ENCODE peak calls at places on chromosomes 11 and 22, in four cellular contexts. Z is stomach, P is iPS DF 6.9, Q is A673. Y is an unnamed sample.

GRCh38 chr11:128210148-128210940 is 377.0 kb downstream of the ETS1 start:
- DNase-seq in Z (no peak), P (no peak), Q (peak; percentile 87), Y (peak; percentile 37)

GRCh38 chr11:59174664-59175033 is 2.7 kb downstream of the DTX4 start:
- DNase-seq in Z (peak; percentile 43), P (no peak), Q (no peak), Y (no peak)

GRCh38 chr11:112962854-112963367 is 1.7 kb downstream of the NCAM1 start:
- DNase-seq in Z (peak; percentile 72), P (no peak), Q (peak; percentile 65), Y (peak; percentile 79)

GRCh38 chr11:43790444-43790794 is 90.2 kb upstream of the ALKBH3 start:
- DNase-seq in Z (no peak), P (no peak), Q (no peak), Y (no peak)

GRCh38 chr11:70790671-70791300 is 392.5 kb downstream of the CTTN start:
- DNase-seq in Z (no peak), P (no peak), Q (no peak), Y (peak; percentile 86)

GRCh38 chr11:109075976-109076375 is 346.0 kb upstream of the C11orf87 start:
- DNase-seq in Z (no peak), P (no peak), Q (no peak), Y (no peak)

GRCh38 chr11:131666617-131667016 is 296.2 kb downstream of the NTM start:
- DNase-seq in Z (no peak), P (no peak), Q (no peak), Y (no peak)

GRCh38 chr11:47175746-47176327 is 842 bp downstream of the ARFGAP2 start:
- DNase-seq in Z (no peak), P (no peak), Q (no peak), Y (no peak)

GRCh38 chr11:99814021-99814420 is 793.3 kb downstream of the CNTN5 start:
- DNase-seq in Z (no peak), P (no peak), Q (no peak), Y (no peak)

GRCh38 chr11:86916330-86916729 is 38.9 kb downstream of the FZD4 start:
- DNase-seq in Z (no peak), P (no peak), Q (peak; percentile 95), Y (no peak)

GRCh38 chr22:27170491-27170890 is 513.1 kb downstream of the MIAT start:
- DNase-seq in Z (no peak), P (no peak), Q (no peak), Y (no peak)

GRCh38 chr11:11992813-11993212 is 15.6 kb downstream of the DKK3 start:
- DNase-seq in Z (no peak), P (no peak), Q (no peak), Y (no peak)

GRCh38 chr11:20647976-20648565 is 21.3 kb upstream of the NELL1 start:
- DNase-seq in Z (peak; percentile 36), P (no peak), Q (peak; percentile 55), Y (peak; percentile 69)

GRCh38 chr11:75328426-75329277 is 22.8 kb downstream of the ARRB1 start:
- DNase-seq in Z (peak; percentile 79), P (peak; percentile 55), Q (peak; percentile 85), Y (peak; percentile 85)

GRCh38 chr22:40263191-40263590 is 83.1 kb upstream of the ADSL start:
- DNase-seq in Z (peak; percentile 46), P (no peak), Q (peak; percentile 34), Y (no peak)

GRCh38 chr11:72719144-72719543 is 33.1 kb downstream of the ARAP1 start:
- DNase-seq in Z (no peak), P (no peak), Q (no peak), Y (no peak)

GRCh38 chr11:109864834-109865557 is 228.2 kb upstream of the ZC3H12C start:
- DNase-seq in Z (no peak), P (no peak), Q (peak; percentile 81), Y (no peak)

GRCh38 chr11:17171342-17171741 is 36.4 kb downstream of the PIK3C2A start:
- DNase-seq in Z (no peak), P (no peak), Q (peak; percentile 15), Y (no peak)

GRCh38 chr22:40637181-40638150 is 947 bp upstream of the MRTFA start:
- DNase-seq in Z (peak; percentile 63), P (no peak), Q (no peak), Y (no peak)

GRCh38 chr11:78359921-78360320 is 57.7 kb downstream of the GAB2 start:
- DNase-seq in Z (no peak), P (no peak), Q (no peak), Y (no peak)

GRCh38 chr22:37625737-37626136 is 13.7 kb upstream of the SH3BP1 start:
- DNase-seq in Z (no peak), P (no peak), Q (no peak), Y (no peak)

GRCh38 chr22:37627091-37627490 is 12.4 kb upstream of the SH3BP1 start:
- DNase-seq in Z (no peak), P (no peak), Q (no peak), Y (no peak)

GRCh38 chr22:37626556-37627075 is 12.9 kb upstream of the SH3BP1 start:
- DNase-seq in Z (no peak), P (no peak), Q (no peak), Y (no peak)

GRCh38 chr22:37624876-37625275 is 14.6 kb upstream of the SH3BP1 start:
- DNase-seq in Z (no peak), P (no peak), Q (no peak), Y (no peak)

DNA sequence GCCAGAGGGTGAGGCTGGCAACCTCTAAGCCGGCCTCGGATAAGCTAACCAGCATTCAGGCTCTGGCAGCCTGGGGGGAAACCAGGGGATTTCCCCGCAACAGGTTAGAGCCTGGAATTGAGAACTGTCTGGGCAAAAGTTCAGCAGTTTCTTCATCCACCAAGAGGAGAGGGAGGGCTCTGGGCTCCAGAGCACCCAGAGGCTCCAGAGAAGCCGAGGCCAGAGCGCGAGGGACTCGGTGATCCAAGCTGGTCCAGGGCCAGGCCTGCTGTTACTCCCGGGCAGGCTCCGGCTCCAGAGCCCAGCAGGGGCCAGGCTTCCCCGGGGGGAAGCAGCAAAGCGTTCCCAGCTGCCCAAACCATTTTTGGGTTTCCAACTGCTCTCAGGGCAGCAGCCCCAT is 13.3 kb upstream of the SH3BP1 start:
- DNase-seq in Z (peak; percentile 51), P (no peak), Q (peak; percentile 39), Y (peak; percentile 68)
- H3K4me3 ChIP-seq in Z (no peak overlapping the region), P (no peak overlapping the region), Q (no peak overlapping the region), Y (no peak overlapping the region)

GRCh38 chr11:27497911-27498310 is 8.7 kb downstream of the LIN7C start:
- DNase-seq in Z (no peak), P (no peak), Q (no peak), Y (no peak)
- H3K36me3 ChIP-seq in Z (peaks cover 62% of the 10 kb centered on the region), P (no peaks in the 10 kb centered on the region), Q (peaks cover 92% of the 10 kb centered on the region), Y (peaks cover 8% of the 10 kb centered on the region)

GRCh38 chr11:69636512-69636866 is 4.5 kb upstream of the CCND1 start:
- DNase-seq in Z (peak; percentile 62), P (peak; percentile 71), Q (peak; percentile 92), Y (peak; percentile 91)
- H3K4me3 ChIP-seq in Z (peak overlapping the region; percentile 50), P (peak overlapping the region; percentile 30), Q (peak overlapping the region; percentile 86), Y (peak overlapping the region; percentile 53)

DNA sequence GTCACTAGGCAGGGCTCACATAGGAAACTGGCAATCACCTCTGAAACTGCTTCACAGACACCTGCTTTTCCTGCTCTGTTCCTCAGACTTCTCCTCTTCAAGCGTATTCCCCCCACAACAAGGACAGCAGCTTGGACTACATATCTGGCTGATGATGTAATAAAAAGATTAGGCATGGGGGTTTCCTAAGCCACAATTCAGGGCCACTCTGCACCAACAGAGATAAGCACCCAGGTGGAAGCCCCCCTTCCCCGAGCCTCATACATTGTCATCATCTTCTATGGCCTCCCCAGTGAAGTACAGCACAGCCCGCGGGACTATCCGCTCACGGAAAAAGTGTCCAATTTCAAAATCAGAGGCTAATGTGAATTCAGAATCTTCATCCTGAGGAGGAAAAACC is 25.0 kb upstream of the PHLDA2 start:
- DNase-seq in Z (no peak), P (no peak), Q (no peak), Y (no peak)
- H3K36me3 ChIP-seq in Z (peaks cover 100% of the 10 kb centered on the region), P (peaks cover 34% of the 10 kb centered on the region), Q (peaks cover 82% of the 10 kb centered on the region), Y (peaks cover 63% of the 10 kb centered on the region)

DNA sequence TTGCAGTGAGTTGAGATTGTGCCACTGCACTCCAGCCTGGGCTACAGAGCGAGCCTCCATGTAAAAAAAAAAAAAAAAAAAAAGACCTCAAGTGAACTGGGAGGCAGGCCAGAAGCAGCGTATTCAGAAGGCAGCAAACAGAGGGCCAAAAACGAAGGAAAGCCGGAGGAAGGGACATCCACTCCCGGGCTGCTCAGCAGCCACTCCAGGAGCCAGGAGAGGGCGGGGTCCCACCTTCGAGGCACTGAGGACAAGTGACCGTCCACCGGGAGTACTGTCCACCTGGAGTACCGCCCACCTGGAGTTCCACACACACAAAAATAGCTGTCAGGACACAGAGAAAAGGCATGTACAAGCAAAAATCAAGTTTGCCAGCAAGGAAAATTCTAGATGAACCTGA is 5.5 kb downstream of the TOLLIP start:
- DNase-seq in Z (peak; percentile 80), P (no peak), Q (no peak), Y (peak; percentile 51)
- H3K4me3 ChIP-seq in Z (no peak overlapping the region), P (no peak overlapping the region), Q (no peak overlapping the region), Y (no peak overlapping the region)

GRCh38 chr11:118200901-118201680 is 23.7 kb downstream of the JAML start:
- DNase-seq in Z (no peak), P (no peak), Q (no peak), Y (no peak)
- H3K36me3 ChIP-seq in Z (no peaks in the 10 kb centered on the region), P (no peaks in the 10 kb centered on the region), Q (no peaks in the 10 kb centered on the region), Y (no peaks in the 10 kb centered on the region)

DNA sequence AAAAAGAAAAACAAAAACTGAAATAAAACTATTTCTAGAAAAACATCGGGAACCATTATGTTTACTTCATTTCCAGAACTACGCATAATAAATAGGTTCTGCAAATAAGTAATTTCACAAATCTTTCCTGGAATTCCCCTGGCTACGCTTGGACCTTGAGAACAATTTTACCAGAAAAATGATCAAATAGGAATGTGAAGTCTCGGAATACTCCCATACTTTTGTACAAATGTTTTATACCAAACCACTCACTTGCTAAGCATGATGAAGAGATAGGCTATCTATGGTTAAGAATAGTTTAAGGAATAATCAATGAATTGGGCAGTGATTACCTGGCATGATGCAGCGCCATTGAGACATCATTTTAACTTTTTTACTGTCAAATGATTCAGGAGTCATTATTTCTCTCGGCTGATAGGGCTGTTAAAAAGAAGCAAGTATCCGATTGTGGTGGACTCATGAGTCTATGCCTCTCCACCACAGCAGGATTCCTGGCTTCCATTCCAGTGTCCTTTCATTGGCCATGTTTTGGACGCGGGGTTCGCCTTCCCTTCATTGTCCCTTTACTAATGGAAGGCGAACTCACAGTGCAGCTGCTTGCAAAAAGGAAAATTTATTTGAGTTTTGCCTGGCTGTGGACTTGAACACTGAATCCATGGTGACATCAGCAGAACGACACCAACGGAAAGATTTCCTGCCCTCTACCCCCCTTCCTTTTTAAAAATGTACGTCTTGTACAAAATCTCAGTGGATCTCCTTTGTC is 39.9 kb upstream of the BLID start:
- DNase-seq in Z (no peak), P (no peak), Q (peak; percentile 52), Y (no peak)
- H3K4me3 ChIP-seq in Z (no peak overlapping the region), P (no peak overlapping the region), Q (peak overlapping the region; percentile 49), Y (no peak overlapping the region)

GRCh38 chr22:36285545-36285944 is 32.6 kb downstream of the APOL1 start:
- DNase-seq in Z (no peak), P (no peak), Q (no peak), Y (peak; percentile 32)
- H3K36me3 ChIP-seq in Z (peaks cover 99% of the 10 kb centered on the region), P (peaks cover 67% of the 10 kb centered on the region), Q (peaks cover 68% of the 10 kb centered on the region), Y (peaks cover 50% of the 10 kb centered on the region)

GRCh38 chr11:134032501-134033091 is 36.3 kb upstream of the JAM3 start:
- DNase-seq in Z (no peak), P (no peak), Q (peak; percentile 24), Y (peak; percentile 69)
- H3K4me3 ChIP-seq in Z (no peak overlapping the region), P (no peak overlapping the region), Q (no peak overlapping the region), Y (no peak overlapping the region)

Y was measured in H7.